ENCODE peak calls at places on chromosomes 1 and 21, in ten cellular contexts. I is neural crest cell, G is GM10248, D is iPS-NIHi11, W is anterior cingulate cortex, C is Calu3, M is T-helper 2 cell, O is hepatic stellate cell, Q is occipital lobe, H is transverse colon. E is an unnamed sample.

GRCh38 chr1:200873671-200874397 is 1.1 kb downstream of the GPR25 start:
- DNase-seq in C (no peak), M (no peak), O (no peak), H (no peak), Q (no peak), G (peak), I (no peak), W (no peak), D (no peak), E (peak)

GRCh38 chr1:186152227-186152944 is 222.7 kb downstream of the TPR start:
- DNase-seq in M (no peak), G (no peak), C (peak), D (no peak), H (no peak), W (no peak), Q (no peak), O (peak), I (no peak), E (no peak)

GRCh38 chr1:157137051-157137772 is 983 bp downstream of the ETV3 start:
- DNase-seq in M (peak), Q (no peak), H (peak), C (peak), D (peak), O (peak), G (no peak), W (no peak), I (no peak), E (peak)

GRCh38 chr1:185501099-185501498 is 184.1 kb upstream of the IVNS1ABP start:
- DNase-seq in M (no peak), C (no peak), D (no peak), Q (no peak), H (no peak), G (no peak), O (no peak), W (no peak), I (no peak), E (no peak)

GRCh38 chr1:61692155-61692783 is 32.7 kb downstream of the TM2D1 start:
- DNase-seq in G (no peak), I (no peak), C (no peak), H (peak), Q (no peak), M (no peak), D (no peak), W (no peak), O (peak), E (no peak)

GRCh38 chr1:10696977-10697376 is 99.5 kb downstream of the CASZ1 start:
- DNase-seq in I (no peak), M (no peak), W (no peak), G (no peak), C (no peak), D (no peak), H (no peak), O (no peak), Q (no peak), E (no peak)

GRCh38 chr1:44835738-44836675 is 7.0 kb downstream of the PTCH2 start:
- DNase-seq in H (peak), W (peak), Q (peak), G (peak), O (peak), C (peak), M (peak), I (peak), D (peak), E (peak)

GRCh38 chr1:228430243-228430642 is 13.6 kb upstream of the TRIM17 start:
- DNase-seq in Q (no peak), O (no peak), W (no peak), I (no peak), G (no peak), H (no peak), M (no peak), C (no peak), D (no peak), E (no peak)

GRCh38 chr1:25750923-25751605 is 48.9 kb upstream of the SELENON start:
- DNase-seq in O (no peak), M (no peak), C (no peak), G (no peak), Q (no peak), D (no peak), H (no peak), I (no peak), W (no peak), E (no peak)

GRCh38 chr1:119347858-119348257 is 20.7 kb upstream of the HAO2 start:
- DNase-seq in O (no peak), D (no peak), M (no peak), G (peak), C (no peak), Q (no peak), I (no peak), W (no peak), H (no peak), E (peak)

GRCh38 chr1:223496883-223497282 is 103.7 kb downstream of the CCDC185 start:
- DNase-seq in C (no peak), I (no peak), O (no peak), H (no peak), D (no peak), Q (no peak), G (no peak), M (no peak), W (no peak), E (no peak)

GRCh38 chr1:54571326-54571725 is 23.3 kb downstream of the ACOT11 start:
- DNase-seq in C (no peak), I (no peak), W (no peak), D (no peak), M (no peak), H (no peak), O (no peak), Q (no peak), G (no peak), E (no peak)

GRCh38 chr1:155175927-155176371 is 2.3 kb downstream of the TRIM46 start:
- DNase-seq in Q (no peak), O (no peak), I (no peak), M (no peak), H (peak), D (no peak), W (no peak), G (no peak), C (peak), E (no peak)

GRCh38 chr1:15678578-15678977 is 5.5 kb upstream of the PLEKHM2 start:
- DNase-seq in I (no peak), Q (no peak), H (no peak), W (no peak), M (no peak), D (no peak), C (peak), O (peak), G (no peak), E (no peak)

GRCh38 chr1:113389356-113389952 is 861 bp upstream of the MAGI3 start:
- DNase-seq in H (no peak), C (no peak), O (no peak), W (no peak), Q (no peak), M (no peak), I (no peak), G (no peak), D (no peak), E (no peak)

GRCh38 chr1:67118191-67118590 is 16.6 kb downstream of the C1orf141 start:
- DNase-seq in D (no peak), H (no peak), Q (no peak), C (no peak), M (no peak), O (no peak), I (no peak), W (no peak), G (no peak), E (no peak)

GRCh38 chr1:70504176-70504820 is 93.2 kb downstream of the CTH start:
- DNase-seq in C (peak), I (no peak), M (no peak), O (peak), H (peak), D (no peak), Q (no peak), W (no peak), G (peak), E (peak)

GRCh38 chr1:212938846-212939245 is 11.5 kb upstream of the VASH2 start:
- DNase-seq in O (no peak), W (no peak), Q (no peak), C (no peak), M (no peak), H (no peak), G (no peak), I (no peak), D (no peak), E (no peak)

GRCh38 chr21:45265721-45266517 is 21.8 kb downstream of the POFUT2 start:
- DNase-seq in H (no peak), M (no peak), O (no peak), G (no peak), W (no peak), I (no peak), C (no peak), D (no peak), Q (no peak), E (no peak)

GRCh38 chr1:54010415-54011117 is 7.4 kb downstream of the LDLRAD1 start:
- DNase-seq in H (no peak), M (no peak), W (no peak), O (no peak), C (no peak), I (no peak), D (no peak), G (no peak), Q (no peak), E (no peak)